ENCODE peak calls at places on chromosomes 12 and 14, in eight cellular contexts. I is lung, Z is WTC11, L is GM06990, S is RWPE2, B is NCI-H1417 treated with DMSO at 0.1 percent for 48 hours, P is activated gamma-delta T cell treated with Interleukin-2 at 50 U/mL for 16 hours, H is left cardiac atrium. C is an unnamed sample.

GRCh38 chr14:24241829-24242443 is 487 bp downstream of the TINF2 start:
- DNase-seq in I (peak), Z (peak), L (peak), S (peak), B (no peak), P (peak), H (peak), C (peak)

GRCh38 chr12:2796187-2796663 is 1.5 kb downstream of the FKBP4 start:
- DNase-seq in I (no peak), Z (no peak), L (no peak), S (no peak), B (no peak), P (no peak), H (no peak), C (no peak)

GRCh38 chr12:52942914-52943207 is 6.1 kb upstream of the KRT18 start:
- DNase-seq in I (no peak), Z (no peak), L (no peak), S (no peak), B (no peak), P (no peak), H (no peak), C (no peak)

GRCh38 chr12:31906581-31907286 is 52.5 kb upstream of the RESF1 start:
- DNase-seq in I (no peak), Z (no peak), L (peak), S (no peak), B (no peak), P (no peak), H (no peak), C (peak)

GRCh38 chr12:109709401-109710278 is 4.0 kb upstream of the FAM222A start:
- DNase-seq in I (no peak), Z (no peak), L (no peak), S (no peak), B (no peak), P (no peak), H (no peak), C (no peak)

GRCh38 chr12:87094356-87094755 is 838.2 kb upstream of the MGAT4C start:
- DNase-seq in I (no peak), Z (no peak), L (no peak), S (no peak), B (no peak), P (no peak), H (no peak), C (no peak)

GRCh38 chr14:101068958-101069549 is 165.5 kb upstream of the RTL1 start:
- DNase-seq in I (no peak), Z (no peak), L (no peak), S (no peak), B (no peak), P (peak), H (no peak), C (no peak)

GRCh38 chr12:92463171-92463570 is 239.6 kb upstream of the PLEKHG7 start:
- DNase-seq in I (no peak), Z (no peak), L (no peak), S (no peak), B (no peak), P (no peak), H (no peak), C (no peak)

C was measured in SIG-M5.